ENCODE peak calls at places on chromosome 5, in ten cellular contexts. Q is GM19239; P is NCI-H774; B is PC-3; X is hypothalamus; O is activated CD8-positive, alpha-beta memory T cell treated with anti-CD3 and anti-CD28 coated beads for 1 hour; J is neural crest cell; F is H7; Z is posterior cingulate gyrus; W is non-pigmented ciliary epithelial cell. R is an unnamed sample.

GRCh38 chr5:154627711-154628678 is 127.2 kb upstream of the LARP1 start:
- DNase-seq in Z (no peak), J (no peak), F (no peak), P (no peak), O (no peak), B (no peak), Q (no peak), W (no peak), X (no peak), R (peak)

GRCh38 chr5:34497031-34497808 is 158.9 kb upstream of the RAI14 start:
- DNase-seq in X (no peak), Q (no peak), J (no peak), P (no peak), B (no peak), F (no peak), W (no peak), Z (no peak), O (no peak), R (peak)

GRCh38 chr5:178277346-178277745 is 44.7 kb upstream of the PHYKPL start:
- DNase-seq in F (no peak), J (no peak), Q (no peak), W (no peak), Z (no peak), P (no peak), X (no peak), B (no peak), O (no peak), R (peak)

GRCh38 chr5:68148096-68148495 is 67.5 kb upstream of the PIK3R1 start:
- DNase-seq in Q (no peak), B (no peak), O (no peak), Z (no peak), J (no peak), W (no peak), F (no peak), P (no peak), X (no peak), R (peak)

GRCh38 chr5:67093259-67093658 is 103.3 kb downstream of the CD180 start:
- DNase-seq in B (no peak), X (no peak), W (no peak), Z (no peak), F (no peak), P (no peak), O (no peak), J (no peak), Q (no peak), R (no peak)

GRCh38 chr5:43411489-43411888 is 702 bp downstream of the CCL28 start:
- DNase-seq in J (no peak), X (no peak), P (no peak), W (no peak), Q (no peak), O (no peak), Z (no peak), B (no peak), F (no peak), R (no peak)

GRCh38 chr5:142740474-142740873 is 29.7 kb upstream of the ARHGAP26 start:
- DNase-seq in J (no peak), B (peak), Q (no peak), W (no peak), F (no peak), P (peak), O (no peak), X (no peak), Z (no peak), R (no peak)

GRCh38 chr5:73861313-73861978 is 235.4 kb downstream of the ARHGEF28 start:
- DNase-seq in Z (no peak), Q (no peak), B (no peak), X (no peak), F (no peak), P (no peak), W (no peak), J (no peak), O (no peak), R (no peak)

GRCh38 chr5:91910655-91911054 is 527.5 kb upstream of the ARRDC3 start:
- DNase-seq in B (no peak), J (no peak), W (no peak), Z (no peak), O (no peak), X (no peak), Q (no peak), P (no peak), F (no peak), R (no peak)